ENCODE peak calls at places on chromosomes 13 and 19, in nine cellular contexts. One of them, this sample, is unnamed.

GRCh38 chr13:35720690-35721554 is 244.4 kb upstream of the MAB21L1 start:
- DNase-seq in stimulated activated CD4-positive, alpha-beta T cell treated with anti-CD3 and anti-CD28 coated beads, Interleukin-2, amount 100 ng/mL, for 24 hours: peak
- DNase-seq in iPS DF 6.9: peak
- DNase-seq in GOT3: no peak
- DNase-seq in GM04503: no peak
- DNase-seq in skeletal muscle cell: no peak
- DNase-seq in ovary: peak
- DNase-seq in HTR-8/SVneo: peak
- DNase-seq in substantia nigra: peak
- DNase-seq in this sample: no peak

GRCh38 chr13:100542546-100543156 is 45.9 kb downstream of the GGACT start:
- DNase-seq in stimulated activated CD4-positive, alpha-beta T cell treated with anti-CD3 and anti-CD28 coated beads, Interleukin-2, amount 100 ng/mL, for 24 hours: no peak
- DNase-seq in iPS DF 6.9: no peak
- DNase-seq in GOT3: no peak
- DNase-seq in GM04503: no peak
- DNase-seq in skeletal muscle cell: peak
- DNase-seq in ovary: no peak
- DNase-seq in HTR-8/SVneo: peak
- DNase-seq in substantia nigra: no peak
- DNase-seq in this sample: peak

GRCh38 chr19:11137542-11138384 is 17.8 kb downstream of the SPC24 start:
- DNase-seq in stimulated activated CD4-positive, alpha-beta T cell treated with anti-CD3 and anti-CD28 coated beads, Interleukin-2, amount 100 ng/mL, for 24 hours: peak
- DNase-seq in iPS DF 6.9: no peak
- DNase-seq in GOT3: peak
- DNase-seq in GM04503: peak
- DNase-seq in skeletal muscle cell: peak
- DNase-seq in ovary: peak
- DNase-seq in HTR-8/SVneo: peak
- DNase-seq in substantia nigra: peak
- DNase-seq in this sample: peak

GRCh38 chr19:55638864-55639359 is 1.9 kb upstream of the ZNF580 start:
- DNase-seq in stimulated activated CD4-positive, alpha-beta T cell treated with anti-CD3 and anti-CD28 coated beads, Interleukin-2, amount 100 ng/mL, for 24 hours: peak
- DNase-seq in iPS DF 6.9: no peak
- DNase-seq in GOT3: no peak
- DNase-seq in GM04503: no peak
- DNase-seq in skeletal muscle cell: no peak
- DNase-seq in ovary: peak
- DNase-seq in HTR-8/SVneo: no peak
- DNase-seq in substantia nigra: no peak
- DNase-seq in this sample: no peak

GRCh38 chr19:9046694-9047093 is 36.5 kb upstream of the MUC16 start:
- DNase-seq in stimulated activated CD4-positive, alpha-beta T cell treated with anti-CD3 and anti-CD28 coated beads, Interleukin-2, amount 100 ng/mL, for 24 hours: no peak
- DNase-seq in iPS DF 6.9: no peak
- DNase-seq in GOT3: no peak
- DNase-seq in GM04503: no peak
- DNase-seq in skeletal muscle cell: no peak
- DNase-seq in ovary: no peak
- DNase-seq in HTR-8/SVneo: no peak
- DNase-seq in substantia nigra: no peak
- DNase-seq in this sample: no peak

GRCh38 chr19:17951151-17952040 is 15.5 kb upstream of the KCNN1 start:
- DNase-seq in stimulated activated CD4-positive, alpha-beta T cell treated with anti-CD3 and anti-CD28 coated beads, Interleukin-2, amount 100 ng/mL, for 24 hours: no peak
- DNase-seq in iPS DF 6.9: no peak
- DNase-seq in GOT3: no peak
- DNase-seq in GM04503: no peak
- DNase-seq in skeletal muscle cell: no peak
- DNase-seq in ovary: peak
- DNase-seq in HTR-8/SVneo: no peak
- DNase-seq in substantia nigra: no peak
- DNase-seq in this sample: no peak

GRCh38 chr19:19587776-19588175 is 30.7 kb downstream of the PBX4 start:
- DNase-seq in stimulated activated CD4-positive, alpha-beta T cell treated with anti-CD3 and anti-CD28 coated beads, Interleukin-2, amount 100 ng/mL, for 24 hours: no peak
- DNase-seq in iPS DF 6.9: no peak
- DNase-seq in GOT3: no peak
- DNase-seq in GM04503: no peak
- DNase-seq in skeletal muscle cell: no peak
- DNase-seq in ovary: no peak
- DNase-seq in HTR-8/SVneo: no peak
- DNase-seq in substantia nigra: no peak
- DNase-seq in this sample: no peak

GRCh38 chr13:44188257-44188656 is 185.4 kb upstream of the SERP2 start:
- DNase-seq in stimulated activated CD4-positive, alpha-beta T cell treated with anti-CD3 and anti-CD28 coated beads, Interleukin-2, amount 100 ng/mL, for 24 hours: no peak
- DNase-seq in iPS DF 6.9: no peak
- DNase-seq in GOT3: no peak
- DNase-seq in GM04503: peak
- DNase-seq in skeletal muscle cell: peak
- DNase-seq in ovary: no peak
- DNase-seq in HTR-8/SVneo: peak
- DNase-seq in substantia nigra: no peak
- DNase-seq in this sample: no peak

GRCh38 chr13:92589955-92590354 is 636.7 kb upstream of the GPC6 start:
- DNase-seq in stimulated activated CD4-positive, alpha-beta T cell treated with anti-CD3 and anti-CD28 coated beads, Interleukin-2, amount 100 ng/mL, for 24 hours: no peak
- DNase-seq in iPS DF 6.9: no peak
- DNase-seq in GOT3: no peak
- DNase-seq in GM04503: no peak
- DNase-seq in skeletal muscle cell: no peak
- DNase-seq in ovary: no peak
- DNase-seq in HTR-8/SVneo: no peak
- DNase-seq in substantia nigra: no peak
- DNase-seq in this sample: no peak

GRCh38 chr19:10193666-10194499 is 870 bp downstream of the DNMT1 start:
- DNase-seq in stimulated activated CD4-positive, alpha-beta T cell treated with anti-CD3 and anti-CD28 coated beads, Interleukin-2, amount 100 ng/mL, for 24 hours: peak
- DNase-seq in iPS DF 6.9: peak
- DNase-seq in GOT3: no peak
- DNase-seq in GM04503: no peak
- DNase-seq in skeletal muscle cell: no peak
- DNase-seq in ovary: no peak
- DNase-seq in HTR-8/SVneo: peak
- DNase-seq in substantia nigra: no peak
- DNase-seq in this sample: no peak

GRCh38 chr13:73179906-73180305 is 121.1 kb downstream of the KLF5 start:
- DNase-seq in stimulated activated CD4-positive, alpha-beta T cell treated with anti-CD3 and anti-CD28 coated beads, Interleukin-2, amount 100 ng/mL, for 24 hours: no peak
- DNase-seq in iPS DF 6.9: no peak
- DNase-seq in GOT3: no peak
- DNase-seq in GM04503: no peak
- DNase-seq in skeletal muscle cell: no peak
- DNase-seq in ovary: no peak
- DNase-seq in HTR-8/SVneo: no peak
- DNase-seq in substantia nigra: no peak
- DNase-seq in this sample: no peak

GRCh38 chr19:18419195-18419698 is at the start of gene SSBP4:
- DNase-seq in stimulated activated CD4-positive, alpha-beta T cell treated with anti-CD3 and anti-CD28 coated beads, Interleukin-2, amount 100 ng/mL, for 24 hours: peak
- DNase-seq in iPS DF 6.9: no peak
- DNase-seq in GOT3: peak
- DNase-seq in GM04503: no peak
- DNase-seq in skeletal muscle cell: no peak
- DNase-seq in ovary: peak
- DNase-seq in HTR-8/SVneo: peak
- DNase-seq in substantia nigra: peak
- DNase-seq in this sample: no peak

GRCh38 chr13:93309886-93310520 is 83.4 kb downstream of the GPC6 start:
- DNase-seq in stimulated activated CD4-positive, alpha-beta T cell treated with anti-CD3 and anti-CD28 coated beads, Interleukin-2, amount 100 ng/mL, for 24 hours: no peak
- DNase-seq in iPS DF 6.9: no peak
- DNase-seq in GOT3: no peak
- DNase-seq in GM04503: peak
- DNase-seq in skeletal muscle cell: peak
- DNase-seq in ovary: no peak
- DNase-seq in HTR-8/SVneo: no peak
- DNase-seq in substantia nigra: no peak
- DNase-seq in this sample: peak

GRCh38 chr19:41753936-41754529 is 1.3 kb upstream of the CEACAM6 start:
- DNase-seq in stimulated activated CD4-positive, alpha-beta T cell treated with anti-CD3 and anti-CD28 coated beads, Interleukin-2, amount 100 ng/mL, for 24 hours: peak
- DNase-seq in iPS DF 6.9: no peak
- DNase-seq in GOT3: no peak
- DNase-seq in GM04503: no peak
- DNase-seq in skeletal muscle cell: no peak
- DNase-seq in ovary: no peak
- DNase-seq in HTR-8/SVneo: peak
- DNase-seq in substantia nigra: no peak
- DNase-seq in this sample: no peak

GRCh38 chr19:49058592-49058991 is 1.0 kb upstream of the CGB7 start:
- DNase-seq in stimulated activated CD4-positive, alpha-beta T cell treated with anti-CD3 and anti-CD28 coated beads, Interleukin-2, amount 100 ng/mL, for 24 hours: no peak
- DNase-seq in iPS DF 6.9: no peak
- DNase-seq in GOT3: no peak
- DNase-seq in GM04503: no peak
- DNase-seq in skeletal muscle cell: no peak
- DNase-seq in ovary: no peak
- DNase-seq in HTR-8/SVneo: no peak
- DNase-seq in substantia nigra: no peak
- DNase-seq in this sample: no peak

GRCh38 chr19:33826521-33826920 is 29.9 kb downstream of the KCTD15 start:
- DNase-seq in stimulated activated CD4-positive, alpha-beta T cell treated with anti-CD3 and anti-CD28 coated beads, Interleukin-2, amount 100 ng/mL, for 24 hours: no peak
- DNase-seq in iPS DF 6.9: no peak
- DNase-seq in GOT3: no peak
- DNase-seq in GM04503: no peak
- DNase-seq in skeletal muscle cell: no peak
- DNase-seq in ovary: no peak
- DNase-seq in HTR-8/SVneo: no peak
- DNase-seq in substantia nigra: no peak
- DNase-seq in this sample: no peak

GRCh38 chr13:22496803-22497508 is 683.8 kb upstream of the SGCG start:
- DNase-seq in stimulated activated CD4-positive, alpha-beta T cell treated with anti-CD3 and anti-CD28 coated beads, Interleukin-2, amount 100 ng/mL, for 24 hours: no peak
- DNase-seq in iPS DF 6.9: no peak
- DNase-seq in GOT3: no peak
- DNase-seq in GM04503: no peak
- DNase-seq in skeletal muscle cell: no peak
- DNase-seq in ovary: no peak
- DNase-seq in HTR-8/SVneo: no peak
- DNase-seq in substantia nigra: no peak
- DNase-seq in this sample: no peak

GRCh38 chr13:30615851-30616311 is 1.8 kb upstream of the USPL1 start:
- DNase-seq in stimulated activated CD4-positive, alpha-beta T cell treated with anti-CD3 and anti-CD28 coated beads, Interleukin-2, amount 100 ng/mL, for 24 hours: no peak
- DNase-seq in iPS DF 6.9: no peak
- DNase-seq in GOT3: no peak
- DNase-seq in GM04503: no peak
- DNase-seq in skeletal muscle cell: no peak
- DNase-seq in ovary: no peak
- DNase-seq in HTR-8/SVneo: no peak
- DNase-seq in substantia nigra: no peak
- DNase-seq in this sample: peak

This sample was measured in retinal pigment epithelial cell.